ENCODE peak calls at places on chromosome 14, in six cellular contexts. Q, O, X, N, U and H are unnamed samples. For H3K36me3 and H3K27me3, the result is how much of the 10 kb centered on the place peaks cover.

GRCh38 chr14:33210304-33210703 is 271.6 kb downstream of the NPAS3 start:
- DNase-seq in O (peak), X (peak), U (no peak), N (no peak), Q (no peak), H (peak)

GRCh38 chr14:67532998-67533753 is at the start of gene PLEKHH1:
- DNase-seq in N (peak), O (peak), X (peak), Q (peak), U (no peak), H (no peak)

GRCh38 chr14:68619805-68620574 is 172.9 kb downstream of the ZFP36L1 start:
- DNase-seq in O (peak), X (peak), U (no peak), N (no peak), Q (no peak), H (no peak)

GRCh38 chr14:89481167-89481566 is 64.1 kb upstream of the FOXN3 start:
- DNase-seq in U (no peak), X (no peak), Q (no peak), N (peak), O (no peak), H (no peak)

GRCh38 chr14:24279301-24280186 is 8.1 kb upstream of the RABGGTA start:
- DNase-seq in U (no peak), O (no peak), X (no peak), N (peak), Q (no peak), H (no peak)

GRCh38 chr14:95068091-95068490 is 89.2 kb downstream of the DICER1 start:
- DNase-seq in Q (no peak), X (no peak), U (no peak), O (no peak), N (no peak), H (no peak)

GRCh38 chr14:104732931-104733681 is 9.1 kb downstream of the ADSS1 start:
- DNase-seq in U (no peak), Q (no peak), N (peak), O (no peak), X (no peak), H (no peak)

GRCh38 chr14:81303258-81303935 is 82.6 kb upstream of the GTF2A1 start:
- DNase-seq in X (no peak), Q (no peak), O (no peak), N (no peak), U (no peak), H (no peak)

GRCh38 chr14:99035712-99036593 is 236.0 kb downstream of the BCL11B start:
- DNase-seq in Q (peak), U (no peak), N (peak), O (peak), X (peak), H (no peak)

GRCh38 chr14:50050171-50050570 is 66.2 kb downstream of the VCPKMT start:
- DNase-seq in X (no peak), U (no peak), O (no peak), Q (peak), N (no peak), H (no peak)

GRCh38 chr14:67618617-67619063 is 1.1 kb upstream of the ARG2 start:
- DNase-seq in U (no peak), Q (no peak), N (no peak), X (peak), O (no peak), H (no peak)

GRCh38 chr14:93317836-93318807 is 14.7 kb downstream of the BTBD7 start:
- DNase-seq in Q (no peak), X (peak), O (no peak), N (no peak), U (no peak), H (no peak)

GRCh38 chr14:23406244-23406643 is 1.8 kb downstream of the MYH6 start:
- DNase-seq in U (no peak), X (no peak), N (no peak), O (no peak), Q (no peak), H (no peak)

GRCh38 chr14:59217011-59217410 is 28.5 kb downstream of the DAAM1 start:
- DNase-seq in X (no peak), U (no peak), O (no peak), N (no peak), Q (no peak), H (no peak)

GRCh38 chr14:53011053-53011462 is 60.2 kb upstream of the FERMT2 start:
- DNase-seq in X (peak), O (peak), Q (peak), U (no peak), N (peak), H (peak)

GRCh38 chr14:35052637-35053036 is 6.6 kb downstream of the FAM177A1 start:
- DNase-seq in Q (no peak), U (no peak), O (no peak), X (no peak), N (no peak), H (no peak)

GRCh38 chr14:53547593-53547992 is 394.5 kb upstream of the DDHD1 start:
- DNase-seq in N (no peak), O (no peak), U (no peak), Q (no peak), X (no peak), H (no peak)

GRCh38 chr14:34593740-34594375 is 36.1 kb downstream of the SNX6 start:
- DNase-seq in U (no peak), X (no peak), O (no peak), Q (peak), N (no peak), H (no peak)

GRCh38 chr14:70188608-70189540 is at the start of gene SLC8A3:
- DNase-seq in O (peak), U (no peak), Q (peak), X (peak), N (no peak), H (no peak)

GRCh38 chr14:69999246-69999645 is 120.0 kb downstream of the SMOC1 start:
- DNase-seq in X (peak), O (no peak), U (no peak), N (no peak), Q (no peak), H (no peak)

GRCh38 chr14:37655418-37655817 is 60.0 kb downstream of the TTC6 start:
- DNase-seq in O (no peak), N (no peak), Q (no peak), U (no peak), X (no peak), H (no peak)

GRCh38 chr14:36451346-36452065 is 68.5 kb downstream of the NKX2-1 start:
- DNase-seq in N (no peak), Q (no peak), X (no peak), U (no peak), O (no peak), H (no peak)

GRCh38 chr14:95137804-95138167 is 19.5 kb downstream of the DICER1 start:
- DNase-seq in N (no peak), X (peak), Q (no peak), O (no peak), U (no peak), H (no peak)

GRCh38 chr14:104977681-104978647 is at the start of gene AHNAK2:
- DNase-seq in Q (peak), X (peak), U (no peak), N (peak), O (peak), H (peak)

GRCh38 chr14:103687712-103688111 is 27.5 kb downstream of the XRCC3 start:
- DNase-seq in X (no peak), N (no peak), O (no peak), U (no peak), Q (peak), H (no peak)
- H3K36me3 ChIP-seq in X (under half), N (half or more), O (half or more), U (under half), Q (under half), H (under half)

DNA sequence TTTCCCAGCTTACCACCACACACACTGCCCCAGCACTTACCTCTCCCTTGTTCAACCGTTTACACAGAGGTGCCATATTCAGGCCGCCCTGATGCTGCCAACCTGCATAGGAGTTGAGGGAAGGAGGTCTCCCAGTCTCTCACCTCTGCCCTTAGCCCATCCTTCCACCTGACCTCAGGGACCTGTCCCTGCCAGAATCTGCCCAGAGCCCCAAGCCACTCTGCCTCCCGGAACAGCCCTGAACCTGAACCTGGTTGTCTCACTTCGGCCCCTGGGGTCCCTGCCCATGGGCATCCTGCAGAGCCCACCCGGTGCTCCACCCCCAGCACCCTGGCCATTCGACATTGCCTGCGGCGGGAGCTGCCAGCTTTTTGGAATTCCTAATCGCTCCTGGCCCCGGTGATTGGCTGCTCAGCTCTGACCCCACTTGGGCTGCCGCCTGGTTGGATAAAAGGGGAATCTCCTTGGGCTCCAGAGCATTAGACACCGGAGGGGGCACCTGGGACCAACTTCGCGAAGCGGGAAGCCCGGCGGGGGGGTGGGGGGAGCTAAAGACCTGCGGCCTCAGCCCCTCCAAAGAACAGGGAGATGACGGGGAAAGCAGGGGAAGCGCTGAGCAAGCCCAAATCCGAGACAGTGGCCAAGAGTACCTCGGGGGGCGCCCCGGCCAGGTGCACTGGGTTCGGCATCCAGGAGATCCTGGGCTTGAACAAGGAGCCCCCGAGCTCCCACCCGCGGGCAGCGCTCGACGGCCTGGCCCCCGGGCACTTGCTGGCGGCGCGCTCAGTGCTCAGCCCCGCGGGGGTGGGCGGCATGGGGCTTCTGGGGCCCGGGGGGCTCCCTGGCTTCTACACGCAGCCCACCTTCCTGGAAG is at the start of gene VSX2:
- DNase-seq in O (peak), Q (no peak), N (no peak), U (no peak), X (no peak), H (no peak)
- H3K27me3 ChIP-seq in O (half or more), Q (under half), N (half or more), U (under half), X (half or more), H (half or more)

DNA sequence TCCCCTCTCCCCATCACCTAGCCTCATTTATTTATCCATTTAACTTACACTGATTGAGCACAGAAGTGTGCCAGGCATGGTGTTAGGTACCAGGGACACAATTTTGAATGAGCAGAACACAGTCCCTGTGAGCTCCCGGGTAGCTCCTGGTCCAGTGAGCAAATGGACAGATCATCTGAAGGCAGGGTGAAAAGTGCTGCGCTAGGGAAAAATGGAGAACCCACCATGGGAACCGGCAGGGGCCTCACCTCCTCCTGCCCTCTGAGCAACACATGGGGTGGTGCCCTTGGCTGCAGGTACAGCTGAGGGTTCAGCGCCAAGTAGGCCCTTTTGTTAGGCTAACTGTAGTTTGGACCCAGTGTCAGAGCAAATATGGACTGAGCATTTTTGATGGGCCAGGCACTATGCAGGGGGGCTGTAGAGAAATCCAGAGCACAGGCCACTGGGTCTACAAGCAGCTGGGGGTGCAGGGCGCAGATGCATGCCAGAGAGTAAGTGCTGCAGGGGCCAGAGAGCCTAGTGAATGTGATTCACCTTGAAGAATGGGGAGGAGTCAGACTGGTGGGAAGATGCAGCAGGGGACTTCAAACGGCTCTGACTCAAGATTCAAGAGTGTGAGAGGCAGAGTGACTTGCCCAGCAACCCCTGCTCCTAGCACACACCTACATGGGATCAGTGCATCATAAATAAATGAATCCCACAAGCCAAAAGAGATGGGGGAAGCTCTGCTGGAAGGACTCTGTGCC is 28.2 kb downstream of the LTBP2 start:
- DNase-seq in N (no peak), U (no peak), Q (peak), O (peak), X (no peak), H (no peak)
- H3K27ac ChIP-seq in N (peak), U (no peak), Q (no peak), O (no peak), X (peak), H (no peak)

GRCh38 chr14:22065372-22065771 is 391.8 kb upstream of the OR4E1 start:
- DNase-seq in N (no peak), U (no peak), Q (no peak), O (no peak), X (no peak), H (no peak)
- H3K36me3 ChIP-seq in N (under half), U (under half), Q (under half), O (under half), X (under half), H (under half)

DNA sequence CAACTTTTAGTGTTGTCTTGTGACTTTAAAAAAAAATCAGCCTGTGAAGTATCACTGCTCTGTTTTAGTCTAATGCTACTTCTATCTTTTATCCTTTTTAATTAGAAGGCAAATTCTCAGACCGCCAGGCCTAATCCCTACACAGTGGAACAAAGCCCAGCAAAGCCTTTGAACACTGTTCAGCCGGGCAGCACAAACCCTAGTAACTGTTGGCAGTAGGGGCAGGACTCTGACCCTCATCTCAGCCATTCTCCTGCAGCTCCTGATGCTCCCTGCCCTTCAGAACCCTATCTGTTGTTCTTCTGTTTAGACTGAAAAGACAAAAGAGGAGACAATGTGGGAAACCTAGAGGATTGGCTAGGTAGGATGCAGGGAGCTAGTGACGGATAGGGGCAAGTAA is 78.0 kb upstream of the OTX2 start:
- DNase-seq in U (no peak), O (no peak), X (no peak), N (no peak), Q (no peak), H (no peak)
- H3K27me3 ChIP-seq in U (under half), O (under half), X (half or more), N (under half), Q (under half), H (under half)